ENCODE peak calls at places on chromosome 13, in four cellular contexts. L is HepG2, E is SK-N-SH, M is GM12878. C is an unnamed sample.

GRCh38 chr13:32639502-32640105 is 53.4 kb downstream of the PDS5B start:
- DNase-seq in L (peak; percentile 50), E (peak; percentile 33), M (peak; percentile 15), C (peak; percentile 21)

GRCh38 chr13:50598338-50598737 is 245.2 kb downstream of the DLEU7 start:
- DNase-seq in L (peak; percentile 46), E (no peak), M (peak; percentile 47), C (no peak)

GRCh38 chr13:80386592-80386991 is 45.7 kb upstream of the SPRY2 start:
- DNase-seq in L (no peak), E (no peak), M (no peak), C (no peak)

GRCh38 chr13:28624707-28625432 is 34.1 kb upstream of the POMP start:
- DNase-seq in L (no peak), E (no peak), M (no peak), C (no peak)

GRCh38 chr13:49878682-49879081 is 57.5 kb downstream of the SPRYD7 start:
- DNase-seq in L (no peak), E (no peak), M (no peak), C (no peak)

GRCh38 chr13:27770809-27771208 is 21.5 kb upstream of the GSX1 start:
- DNase-seq in L (peak; percentile 42), E (peak; percentile 20), M (no peak), C (no peak)

GRCh38 chr13:39350461-39350881 is 252.5 kb downstream of the LHFPL6 start:
- DNase-seq in L (no peak), E (no peak), M (no peak), C (no peak)

GRCh38 chr13:80840313-80840976 is 499.5 kb upstream of the SPRY2 start:
- DNase-seq in L (no peak), E (no peak), M (no peak), C (no peak)

GRCh38 chr13:97978661-97979450 is 25.4 kb downstream of the IPO5 start:
- DNase-seq in L (no peak), E (no peak), M (no peak), C (no peak)

GRCh38 chr13:51412431-51412830 is 40.4 kb downstream of the INTS6 start:
- DNase-seq in L (no peak), E (no peak), M (no peak), C (no peak)

GRCh38 chr13:98542568-98543379 is 34.1 kb downstream of the STK24 start:
- DNase-seq in L (no peak), E (no peak), M (no peak), C (no peak)

GRCh38 chr13:37295046-37295445 is 189.6 kb upstream of the CSNK1A1L start:
- DNase-seq in L (no peak), E (no peak), M (no peak), C (no peak)

GRCh38 chr13:19634129-19634740 is 776 bp downstream of the MPHOSPH8 start:
- DNase-seq in L (peak; percentile 18), E (peak; percentile 19), M (no peak), C (peak; percentile 47)

GRCh38 chr13:51995677-51996551 is 15.3 kb downstream of the ATP7B start:
- DNase-seq in L (no peak), E (no peak), M (no peak), C (peak; percentile 39)

GRCh38 chr13:105774739-105775460 is 760.6 kb downstream of the EFNB2 start:
- DNase-seq in L (peak; percentile 43), E (no peak), M (no peak), C (no peak)

GRCh38 chr13:97434417-97435296 is 688 bp downstream of the RAP2A start:
- DNase-seq in L (no peak), E (peak; percentile 22), M (no peak), C (no peak)

GRCh38 chr13:96858133-96858826 is 136.0 kb downstream of the OXGR1 start:
- DNase-seq in L (no peak), E (no peak), M (no peak), C (no peak)

GRCh38 chr13:22717036-22717435 is 463.7 kb upstream of the SGCG start:
- DNase-seq in L (no peak), E (no peak), M (no peak), C (no peak)

GRCh38 chr13:31221057-31221456 is 21.3 kb downstream of the B3GLCT start:
- DNase-seq in L (no peak), E (no peak), M (no peak), C (no peak)

GRCh38 chr13:89169951-89170350 is 1498.8 kb downstream of the SLITRK5 start:
- DNase-seq in L (no peak), E (no peak), M (no peak), C (no peak)

GRCh38 chr13:50198508-50198907 is 183.3 kb downstream of the KCNRG start:
- DNase-seq in L (no peak), E (no peak), M (no peak), C (peak; percentile 24)

GRCh38 chr13:44792096-44792495 is 197.2 kb downstream of the NUFIP1 start:
- DNase-seq in L (no peak), E (no peak), M (no peak), C (no peak)

GRCh38 chr13:85828094-85828684 is 29.0 kb upstream of the SLITRK6 start:
- DNase-seq in L (peak; percentile 6), E (peak; percentile 6), M (no peak), C (no peak)

GRCh38 chr13:31850041-31850440 is 110.7 kb downstream of the RXFP2 start:
- DNase-seq in L (no peak), E (no peak), M (no peak), C (no peak)

GRCh38 chr13:44306401-44307192 is 67.0 kb upstream of the SERP2 start:
- DNase-seq in L (no peak), E (no peak), M (no peak), C (no peak)

GRCh38 chr13:100630564-100630963 is 42.0 kb upstream of the GGACT start:
- DNase-seq in L (peak; percentile 33), E (no peak), M (no peak), C (no peak)

GRCh38 chr13:93262729-93263128 is 36.1 kb downstream of the GPC6 start:
- DNase-seq in L (no peak), E (no peak), M (no peak), C (no peak)

GRCh38 chr13:59568306-59568705 is 595.4 kb downstream of the DIAPH3 start:
- DNase-seq in L (no peak), E (no peak), M (no peak), C (no peak)

GRCh38 chr13:28830580-28830979 is 10.4 kb downstream of the MTUS2 start:
- DNase-seq in L (no peak), E (no peak), M (no peak), C (no peak)

GRCh38 chr13:51862965-51863364 is 1.2 kb downstream of the CCDC70 start:
- DNase-seq in L (no peak), E (no peak), M (no peak), C (no peak)

GRCh38 chr13:23432589-23432988 is 913 bp downstream of the SACS start:
- DNase-seq in L (no peak), E (no peak), M (no peak), C (no peak)

GRCh38 chr13:29125934-29126424 is 305.8 kb downstream of the MTUS2 start:
- DNase-seq in L (no peak), E (no peak), M (peak; percentile 56), C (no peak)

DNA sequence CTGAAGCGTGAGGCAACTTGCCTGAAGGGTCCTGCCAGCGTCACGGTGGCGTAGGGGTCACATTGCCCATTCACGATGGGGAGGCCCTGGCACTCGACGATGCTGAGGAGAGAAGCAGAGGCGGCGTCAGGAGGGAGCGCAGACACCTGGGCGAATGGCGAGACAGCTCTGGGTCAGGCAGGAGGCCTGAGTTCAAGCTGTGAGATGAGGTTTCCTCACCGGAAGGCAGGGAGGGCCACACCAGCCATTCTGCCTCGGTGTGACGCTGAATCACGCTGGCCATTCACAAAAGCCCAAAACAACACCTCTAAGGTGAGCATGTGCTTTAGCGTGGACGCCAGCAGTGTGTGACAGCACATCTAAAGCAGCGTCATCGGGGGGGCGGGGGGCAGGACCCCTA is 54.0 kb upstream of the C13orf46 start:
- DNase-seq in L (no peak), E (no peak), M (no peak), C (no peak)
- H3K4me2 ChIP-seq in L (no peak overlapping the region), E (no peak overlapping the region), M (peak overlapping the region; percentile 60), C (no peak overlapping the region)

DNA sequence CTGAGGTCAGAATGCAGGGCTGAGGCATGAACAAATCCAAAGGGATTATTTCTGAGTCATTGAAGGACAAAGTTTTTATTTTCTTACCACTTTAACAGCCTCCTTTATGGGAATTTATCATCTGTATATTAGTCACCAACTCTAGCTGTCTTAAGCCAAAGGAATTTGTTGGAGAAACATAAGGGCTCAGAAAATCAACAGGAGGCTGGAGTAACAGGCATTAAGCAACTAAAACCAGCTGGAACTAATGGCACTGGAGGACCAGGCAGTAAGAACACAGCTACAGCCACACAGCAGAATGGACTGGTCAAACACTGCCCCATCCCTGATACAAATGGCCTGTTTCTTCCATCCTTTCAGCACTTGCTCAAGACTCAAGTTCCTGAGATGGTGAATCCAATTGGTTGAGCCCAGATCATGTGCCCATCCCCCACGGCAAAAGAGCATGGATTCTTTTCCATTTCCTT is 157.2 kb upstream of the FNDC3A start:
- DNase-seq in L (no peak), E (no peak), M (no peak), C (no peak)
- TF ChIP-seq NFIC in L (no peak), E (peak; percentile 36), M (no peak), C (no peak)

GRCh38 chr13:41590122-41590521 is 132.8 kb downstream of the RGCC start:
- DNase-seq in L (no peak), E (no peak), M (no peak), C (peak; percentile 10)
- H3K4me2 ChIP-seq in L (no peak overlapping the region), E (no peak overlapping the region), M (no peak overlapping the region), C (no peak overlapping the region)

GRCh38 chr13:75993823-75994222 is 357.7 kb downstream of the LMO7 start:
- DNase-seq in L (peak; percentile 10), E (no peak), M (no peak), C (no peak)
- TF ChIP-seq NFIC in L (no peak), E (no peak), M (no peak), C (no peak)

GRCh38 chr13:54194233-54195024 is 1165.8 kb downstream of the OLFM4 start:
- DNase-seq in L (no peak), E (no peak), M (no peak), C (no peak)
- H3K4me2 ChIP-seq in L (no peak overlapping the region), E (no peak overlapping the region), M (no peak overlapping the region), C (no peak overlapping the region)

GRCh38 chr13:110283661-110284516 is 23.1 kb downstream of the COL4A1 start:
- DNase-seq in L (no peak), E (no peak), M (no peak), C (no peak)

GRCh38 chr13:110281736-110282135 is 25.2 kb downstream of the COL4A1 start:
- DNase-seq in L (no peak), E (no peak), M (no peak), C (no peak)

GRCh38 chr13:110280231-110280813 is 26.6 kb downstream of the COL4A1 start:
- DNase-seq in L (no peak), E (no peak), M (no peak), C (no peak)

GRCh38 chr13:110280996-110281688 is 25.8 kb downstream of the COL4A1 start:
- DNase-seq in L (no peak), E (no peak), M (no peak), C (no peak)

GRCh38 chr13:110282316-110282841 is 24.6 kb downstream of the COL4A1 start:
- DNase-seq in L (no peak), E (no peak), M (no peak), C (no peak)
- TF ChIP-seq NFIC in L (no peak), E (no peak), M (no peak), C (no peak)

DNA sequence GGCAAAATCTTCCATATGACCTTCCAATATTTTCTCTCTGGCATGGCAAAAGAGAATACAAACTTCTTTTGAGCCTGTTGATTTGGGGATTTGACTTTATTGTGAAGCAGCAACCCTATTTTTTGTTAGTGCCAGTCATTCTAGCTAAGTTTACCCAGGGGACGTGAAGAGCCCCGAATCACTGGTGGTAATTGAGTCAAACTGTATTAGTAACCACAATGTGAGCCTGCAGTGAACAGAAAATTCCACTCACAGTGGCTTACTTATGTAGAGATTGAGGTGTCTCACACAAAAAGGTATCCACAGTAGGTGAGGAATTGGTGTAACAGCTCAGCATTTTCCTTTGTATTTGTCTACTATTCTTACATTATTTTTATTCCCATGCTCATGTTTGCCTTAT is 33.1 kb upstream of the MYCBP2 start:
- DNase-seq in L (no peak), E (no peak), M (no peak), C (no peak)
- H3K4me2 ChIP-seq in L (no peak overlapping the region), E (no peak overlapping the region), M (no peak overlapping the region), C (no peak overlapping the region)